ENCODE peak calls at places on chromosomes 2 and 18, in seven cellular contexts. M is gastrocnemius medialis; K is cardiac fibroblast; Q is AG09309; Y is fibroblast of pulmonary artery; B is CD8-positive, alpha-beta T cell; V is brain microvascular endothelial cell. S is an unnamed sample.
A peak's percentile ranks its signal among the peaks of the same experiment; 100 is the strongest.

GRCh38 chr2:42012137-42012536 is 35.7 kb upstream of the PKDCC start:
- DNase-seq in B (no peak), Q (no peak), K (no peak), V (no peak), M (no peak), Y (no peak), S (no peak)

GRCh38 chr2:42996528-42996927 is 204.1 kb upstream of the HAAO start:
- DNase-seq in M (no peak), Y (no peak), K (no peak), V (no peak), B (no peak), Q (no peak), S (no peak)

GRCh38 chr2:47783491-47784330 is 766 bp downstream of the MSH6 start:
- DNase-seq in B (peak; percentile 64), M (peak; percentile 24), K (peak; percentile 47), Y (peak; percentile 43), V (peak; percentile 33), Q (no peak), S (peak; percentile 53)

GRCh38 chr2:196987654-196988364 is 61.3 kb upstream of the PGAP1 start:
- DNase-seq in B (no peak), K (peak; percentile 96), M (no peak), Q (peak; percentile 91), V (peak; percentile 97), Y (peak; percentile 98), S (peak; percentile 98)

GRCh38 chr2:25743132-25743830 is 69.9 kb upstream of the DTNB start:
- DNase-seq in V (no peak), Q (no peak), Y (no peak), K (no peak), B (no peak), M (no peak), S (no peak)

GRCh38 chr18:49020621-49021021 is 69.9 kb upstream of the SMAD7 start:
- DNase-seq in K (no peak), Q (no peak), V (peak; percentile 9), M (no peak), B (no peak), Y (no peak), S (no peak)

GRCh38 chr2:161381581-161381980 is 34.5 kb upstream of the TBR1 start:
- DNase-seq in Q (no peak), V (no peak), B (no peak), K (no peak), M (no peak), Y (no peak), S (no peak)

GRCh38 chr2:46034535-46034934 is 262.7 kb upstream of the EPAS1 start:
- DNase-seq in K (peak; percentile 21), B (no peak), Q (no peak), V (peak; percentile 40), Y (no peak), M (no peak), S (peak; percentile 34)

GRCh38 chr18:36830141-36830495 is 1.2 kb downstream of the KIAA1328 start:
- DNase-seq in V (no peak), Y (no peak), B (no peak), M (no peak), K (no peak), Q (no peak), S (no peak)

GRCh38 chr2:173016451-173016850 is 59.2 kb upstream of the MAP3K20 start:
- DNase-seq in K (no peak), Y (no peak), V (no peak), M (no peak), B (no peak), Q (no peak), S (no peak)

GRCh38 chr2:84300030-84301029 is 158.8 kb downstream of the SUCLG1 start:
- DNase-seq in V (no peak), Y (no peak), Q (no peak), B (no peak), M (no peak), K (no peak), S (no peak)

GRCh38 chr2:84302513-84303412 is 156.3 kb downstream of the SUCLG1 start:
- DNase-seq in B (peak; percentile 14), V (peak; percentile 39), K (peak; percentile 60), Y (peak; percentile 57), Q (peak; percentile 1), M (no peak), S (peak; percentile 37)

GRCh38 chr2:84299211-84299775 is 159.8 kb downstream of the SUCLG1 start:
- DNase-seq in Q (no peak), Y (no peak), V (no peak), M (no peak), B (no peak), K (no peak), S (no peak)

GRCh38 chr2:84297155-84297554 is 161.9 kb downstream of the SUCLG1 start:
- DNase-seq in M (no peak), V (no peak), B (no peak), Y (no peak), Q (no peak), K (no peak), S (no peak)

GRCh38 chr2:84301717-84302116 is 157.4 kb downstream of the SUCLG1 start:
- DNase-seq in M (no peak), K (no peak), V (no peak), B (no peak), Y (no peak), Q (no peak), S (no peak)
- TF ChIP-seq CTCF in M (no peak), K (no peak), V (no peak), B (no peak), Y (no peak), Q (no peak), S (no peak)

GRCh38 chr2:104859310-104860130 is 5.6 kb downstream of the POU3F3 start:
- DNase-seq in Y (no peak), V (no peak), B (no peak), Q (no peak), K (no peak), M (no peak), S (peak; percentile 62)
- H3K4me3 ChIP-seq in Y (no peak overlapping the region), V (no peak overlapping the region), B (no peak overlapping the region), Q (no peak overlapping the region), K (no peak overlapping the region), M (no peak overlapping the region), S (peak overlapping the region; percentile 25)

GRCh38 chr2:120949027-120949956 is 213.6 kb downstream of the GLI2 start:
- DNase-seq in K (no peak), M (no peak), Q (no peak), V (no peak), B (no peak), Y (no peak), S (no peak)
- TF ChIP-seq CTCF in K (peak; percentile 30), M (no peak), Q (peak; percentile 40), V (peak; percentile 62), B (no peak), Y (peak; percentile 34), S (peak; percentile 26)

GRCh38 chr2:74026674-74027294 is 42.1 kb downstream of the TET3 start:
- DNase-seq in B (no peak), V (no peak), Q (no peak), M (no peak), K (no peak), Y (no peak), S (no peak)

GRCh38 chr2:74024216-74024615 is 39.5 kb downstream of the TET3 start:
- DNase-seq in M (no peak), K (no peak), V (no peak), Y (no peak), B (no peak), Q (no peak), S (no peak)

GRCh38 chr2:74028290-74028689 is 43.6 kb downstream of the TET3 start:
- DNase-seq in M (no peak), Y (no peak), V (no peak), B (no peak), Q (no peak), K (no peak), S (no peak)

GRCh38 chr2:74027496-74027895 is 42.8 kb downstream of the TET3 start:
- DNase-seq in Y (no peak), K (no peak), V (no peak), B (no peak), Q (no peak), M (no peak), S (no peak)

GRCh38 chr2:74025971-74026612 is 41.4 kb downstream of the TET3 start:
- DNase-seq in M (no peak), Y (no peak), B (no peak), K (no peak), V (no peak), Q (no peak), S (no peak)
- H3K4me3 ChIP-seq in M (no peak overlapping the region), Y (no peak overlapping the region), B (no peak overlapping the region), K (no peak overlapping the region), V (no peak overlapping the region), Q (no peak overlapping the region), S (no peak overlapping the region)

GRCh38 chr2:74474481-74474880 is 2.0 kb upstream of the MRPL53 start:
- DNase-seq in Q (no peak), M (no peak), K (no peak), B (no peak), V (no peak), Y (no peak), S (no peak)

GRCh38 chr2:74474899-74475298 is 2.4 kb upstream of the MRPL53 start:
- DNase-seq in Q (no peak), V (no peak), Y (no peak), B (no peak), K (peak; percentile 11), M (no peak), S (no peak)

GRCh38 chr2:74472945-74473258 is 422 bp upstream of the MRPL53 start:
- DNase-seq in B (no peak), M (no peak), K (no peak), Y (no peak), V (no peak), Q (no peak), S (no peak)

GRCh38 chr2:74472086-74472944 is at the start of gene MRPL53:
- DNase-seq in Y (peak; percentile 96), K (peak; percentile 96), B (peak; percentile 98), V (peak; percentile 91), Q (peak; percentile 75), M (peak; percentile 86), S (peak; percentile 93)

GRCh38 chr2:74471332-74472065 is 981 bp downstream of the MRPL53 start:
- DNase-seq in Y (no peak), M (no peak), V (no peak), Q (no peak), B (no peak), K (no peak), S (no peak)
- TF ChIP-seq CTCF in Y (no peak), M (no peak), V (no peak), Q (no peak), B (no peak), K (no peak), S (no peak)